ENCODE peak calls at places on chromosomes 4 and X, in ten cellular contexts. P is left ventricle myocardium inferior; C is lower lobe of right lung; G is body of pancreas; U is head of caudate nucleus; J is tibial nerve; E is NCI-H1930; S is central memory CD4-positive, alpha-beta T cell; Q is osteocyte; D is AG20443. R is an unnamed sample.

GRCh38 chrX:54695816-54696487 is 102.1 kb downstream of the ITIH6 start:
- DNase-seq in Q (no peak), E (no peak), S (no peak), G (no peak), U (no peak), C (no peak), D (no peak), P (no peak), J (no peak), R (no peak)

GRCh38 chrX:40082447-40083119 is 15.2 kb downstream of the BCOR start:
- DNase-seq in E (no peak), U (no peak), Q (no peak), P (peak; percentile 24), J (no peak), D (no peak), G (no peak), S (no peak), C (no peak), R (no peak)

GRCh38 chr4:13559414-13559813 is 15.1 kb upstream of the NKX3-2 start:
- DNase-seq in J (no peak), S (no peak), E (no peak), D (peak; percentile 63), Q (no peak), C (no peak), G (no peak), U (no peak), P (no peak), R (no peak)

GRCh38 chr4:99378876-99379275 is 26.3 kb upstream of the ADH1C start:
- DNase-seq in G (no peak), U (no peak), Q (no peak), J (no peak), E (no peak), S (no peak), D (no peak), P (no peak), C (no peak), R (no peak)

GRCh38 chr4:175034986-175035705 is 117.0 kb downstream of the ADAM29 start:
- DNase-seq in S (no peak), U (no peak), J (no peak), C (no peak), P (no peak), G (no peak), D (no peak), E (no peak), Q (no peak), R (no peak)

GRCh38 chr4:122716825-122717448 is 15.6 kb upstream of the BBS12 start:
- DNase-seq in Q (no peak), J (peak; percentile 35), G (peak; percentile 69), P (peak; percentile 44), D (peak; percentile 79), S (peak; percentile 59), E (peak; percentile 41), C (peak; percentile 67), U (peak; percentile 66), R (peak; percentile 44)

GRCh38 chrX:105314468-105314867 is 94.0 kb upstream of the TEX13A start:
- DNase-seq in U (no peak), Q (no peak), C (no peak), S (no peak), J (no peak), G (no peak), E (no peak), D (no peak), P (no peak), R (no peak)

GRCh38 chrX:140360284-140360683 is 144.6 kb downstream of the SOX3 start:
- DNase-seq in D (no peak), J (no peak), U (no peak), G (no peak), C (no peak), E (peak; percentile 4), P (no peak), S (no peak), Q (no peak), R (no peak)

GRCh38 chr4:82968972-82969371 is 41.7 kb downstream of the LIN54 start:
- DNase-seq in P (no peak), Q (no peak), G (no peak), E (no peak), U (no peak), S (no peak), C (no peak), J (no peak), D (no peak), R (no peak)